ENCODE peak calls at places on chromosomes 2 and 18, in five cellular contexts. L is endothelial cell, R is uterus, G is A549, I is ovary. F is an unnamed sample.

GRCh38 chr2:71872466-71873051 is 275.1 kb downstream of the CYP26B1 start:
- DNase-seq in R (no peak), G (no peak), I (no peak), L (no peak), F (no peak)

GRCh38 chr18:22168360-22168921 is 948 bp upstream of the GATA6 start:
- DNase-seq in L (peak), I (peak), R (peak), G (peak), F (peak)

GRCh38 chr2:48532824-48533223 is 2.9 kb downstream of the STON1 start:
- DNase-seq in R (no peak), I (no peak), L (no peak), G (no peak), F (peak)

GRCh38 chr2:100056478-100056877 is 85.9 kb downstream of the AFF3 start:
- DNase-seq in G (no peak), I (no peak), R (no peak), L (no peak), F (no peak)

GRCh38 chr2:221896505-221897151 is 324.5 kb upstream of the EPHA4 start:
- DNase-seq in R (no peak), L (no peak), I (peak), G (no peak), F (peak)

GRCh38 chr18:60905699-60906098 is 427.5 kb upstream of the CDH20 start:
- DNase-seq in L (no peak), G (no peak), R (peak), I (no peak), F (no peak)

GRCh38 chr2:186508263-186508662 is 22.2 kb downstream of the ZC3H15 start:
- DNase-seq in I (no peak), R (no peak), G (no peak), L (no peak), F (no peak)

GRCh38 chr2:177598321-177598922 is 205.8 kb downstream of the AGPS start:
- DNase-seq in I (peak), R (peak), G (no peak), L (no peak), F (peak)

GRCh38 chr2:126244937-126245336 is 411.0 kb upstream of the GYPC start:
- DNase-seq in R (no peak), I (no peak), L (peak), G (peak), F (no peak)

GRCh38 chr2:218959141-218959731 is at the start of gene CDK5R2:
- DNase-seq in L (peak), G (peak), R (peak), I (peak), F (peak)

GRCh38 chr2:135745545-135745944 is 3.9 kb downstream of the UBXN4 start:
- DNase-seq in R (no peak), L (no peak), I (no peak), G (no peak), F (peak)

GRCh38 chr2:112640800-112641675 is 4.7 kb upstream of the SLC20A1 start:
- DNase-seq in L (no peak), G (no peak), R (no peak), I (no peak), F (peak)

GRCh38 chr2:156427067-156427466 is 9.1 kb upstream of the GPD2 start:
- DNase-seq in L (no peak), I (no peak), G (no peak), R (no peak), F (no peak)

GRCh38 chr2:125280276-125280675 is 1255.2 kb downstream of the CNTNAP5 start:
- DNase-seq in R (no peak), I (no peak), G (no peak), L (no peak), F (no peak)

GRCh38 chr2:20453087-20453486 is 6.2 kb downstream of the RHOB start:
- DNase-seq in R (peak), I (no peak), L (no peak), G (no peak), F (no peak)

GRCh38 chr2:200635251-200635650 is 49.4 kb downstream of the AOX1 start:
- DNase-seq in L (no peak), G (no peak), I (no peak), R (no peak), F (no peak)

GRCh38 chr2:147373800-147374409 is 470.9 kb upstream of the ACVR2A start:
- DNase-seq in I (no peak), R (no peak), G (no peak), L (no peak), F (no peak)

GRCh38 chr2:183950673-183951072 is 647.7 kb upstream of the ZNF804A start:
- DNase-seq in L (no peak), I (no peak), R (no peak), G (no peak), F (no peak)

GRCh38 chr2:34105015-34105767 is 506.1 kb upstream of the FAM98A start:
- DNase-seq in L (no peak), R (no peak), I (no peak), G (peak), F (peak)

GRCh38 chr2:126863336-126864015 is 35.2 kb upstream of the TEX51 start:
- DNase-seq in G (no peak), R (no peak), I (no peak), L (no peak), F (no peak)

GRCh38 chr2:197286805-197287595 is 23.6 kb downstream of the ANKRD44 start:
- DNase-seq in L (no peak), G (peak), R (peak), I (no peak), F (peak)

GRCh38 chr2:230938098-230938497 is 13.1 kb upstream of the GPR55 start:
- DNase-seq in L (no peak), R (no peak), I (no peak), G (no peak), F (no peak)

GRCh38 chr2:86021396-86022378 is 84.0 kb downstream of the POLR1A start:
- DNase-seq in I (peak), L (no peak), R (no peak), G (no peak), F (peak)

GRCh38 chr2:75074228-75074627 is 115.8 kb downstream of the POLE4 start:
- DNase-seq in R (no peak), L (no peak), I (no peak), G (no peak), F (no peak)

GRCh38 chr2:240965296-240965904 is 33.0 kb upstream of the SNED1 start:
- DNase-seq in L (no peak), R (peak), G (no peak), I (peak), F (no peak)

GRCh38 chr2:223008162-223008561 is 43.8 kb upstream of the KCNE4 start:
- DNase-seq in L (no peak), R (no peak), I (no peak), G (no peak), F (peak)

GRCh38 chr18:70454705-70455322 is 166.0 kb downstream of the SOCS6 start:
- DNase-seq in G (peak), R (peak), L (peak), I (no peak), F (peak)

GRCh38 chr2:146986161-146986560 is 858.7 kb upstream of the ACVR2A start:
- DNase-seq in R (no peak), I (no peak), L (no peak), G (no peak), F (peak)

GRCh38 chr2:154013514-154013913 is 141.8 kb downstream of the GALNT13 start:
- DNase-seq in I (no peak), G (no peak), R (no peak), L (no peak), F (no peak)

GRCh38 chr2:134347756-134348155 is 93.9 kb downstream of the MGAT5 start:
- DNase-seq in I (no peak), L (no peak), R (no peak), G (no peak), F (peak)

GRCh38 chr2:227205701-227206100 is 41.3 kb downstream of the COL4A3 start:
- DNase-seq in I (no peak), R (no peak), L (no peak), G (no peak), F (no peak)

GRCh38 chr2:226683196-226683595 is 116.4 kb downstream of the IRS1 start:
- DNase-seq in L (no peak), R (no peak), I (no peak), G (no peak), F (peak)

GRCh38 chr18:13217466-13217961 is 1.0 kb upstream of the LDLRAD4 start:
- DNase-seq in I (peak), R (peak), L (peak), G (peak), F (peak)
- TF ChIP-seq CTCF in I (no peak), R (no peak), L (no peak), G (no peak), F (no peak)

GRCh38 chr18:76847926-76848325 is 25.6 kb downstream of the ZNF236 start:
- DNase-seq in I (no peak), L (peak), G (peak), R (no peak), F (no peak)
- TF ChIP-seq CTCF in I (peak), L (peak), G (no peak), R (no peak), F (no peak)

DNA sequence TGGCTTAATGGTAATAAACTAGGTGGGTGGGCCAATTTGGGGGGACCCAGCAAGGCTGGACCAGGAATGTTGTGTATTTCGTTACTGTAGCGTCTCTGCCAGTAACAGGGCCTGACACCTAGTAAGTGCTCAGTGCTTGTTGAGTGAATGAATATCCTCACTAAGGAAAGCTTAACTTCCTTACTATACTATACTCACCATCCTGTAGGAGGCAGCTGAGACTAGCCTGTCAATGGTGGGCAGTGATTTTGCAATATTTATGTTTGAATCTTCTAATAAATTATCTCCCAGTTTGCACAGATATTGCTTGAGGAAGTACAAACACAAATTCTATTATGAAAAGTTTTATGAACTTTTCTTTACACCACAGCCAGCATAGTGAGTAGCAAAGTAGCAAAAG is 370.7 kb upstream of the SYT4 start:
- DNase-seq in L (no peak), R (no peak), I (no peak), G (no peak), F (peak)
- TF ChIP-seq CTCF in L (no peak), R (no peak), I (no peak), G (no peak), F (no peak)

DNA sequence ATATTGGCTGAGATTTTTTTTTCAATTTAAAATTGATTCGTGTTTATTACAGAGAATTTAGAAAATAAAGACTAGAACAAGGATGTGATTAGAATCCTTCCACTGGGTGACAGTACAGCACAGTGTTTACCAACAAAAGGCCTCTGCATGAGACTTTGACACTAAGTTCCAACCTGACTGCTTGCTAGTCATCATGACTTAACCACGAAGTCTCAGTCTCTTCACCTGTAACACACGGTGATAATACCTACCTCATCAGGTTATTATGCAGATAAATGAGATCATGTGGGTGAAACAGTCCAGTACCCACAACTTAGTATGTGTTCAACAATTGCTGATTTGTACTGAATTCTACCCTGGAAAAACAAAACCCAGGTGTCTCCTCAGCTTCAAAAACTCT is 151.2 kb downstream of the STK39 start:
- DNase-seq in L (no peak), I (no peak), R (no peak), G (no peak), F (no peak)
- TF ChIP-seq CTCF in L (no peak), I (no peak), R (no peak), G (no peak), F (no peak)

F was measured in foreskin fibroblast.